ENCODE peak calls at places on chromosomes 7 and 10, in eight cellular contexts. Q, A, F, R, P, O, L and U are unnamed samples.

GRCh38 chr10:30822693-30823465 is 193.3 kb upstream of the LYZL2 start:
- DNase-seq in Q (no peak), A (no peak), F (no peak), R (no peak), P (no peak), O (no peak), L (no peak), U (no peak)

GRCh38 chr10:126705951-126706565 is 35.6 kb upstream of the C10orf90 start:
- DNase-seq in Q (no peak), A (no peak), F (no peak), R (no peak), P (no peak), O (no peak), L (no peak), U (no peak)

GRCh38 chr10:8061274-8062211 is 7.1 kb downstream of the GATA3 start:
- DNase-seq in Q (no peak), A (no peak), F (no peak), R (no peak), P (no peak), O (no peak), L (no peak), U (no peak)

GRCh38 chr10:132608511-132609195 is 71.1 kb downstream of the INPP5A start:
- DNase-seq in Q (no peak), A (no peak), F (no peak), R (peak), P (no peak), O (no peak), L (no peak), U (peak)

GRCh38 chr10:70909326-70909935 is 21.1 kb upstream of the PCBD1 start:
- DNase-seq in Q (peak), A (no peak), F (no peak), R (peak), P (no peak), O (no peak), L (peak), U (peak)

GRCh38 chr10:90571876-90572275 is 286.0 kb downstream of the HTR7 start:
- DNase-seq in Q (no peak), A (no peak), F (no peak), R (no peak), P (peak), O (no peak), L (no peak), U (no peak)

GRCh38 chr7:155277385-155277994 is 20.2 kb upstream of the INSIG1 start:
- DNase-seq in Q (no peak), A (no peak), F (no peak), R (no peak), P (no peak), O (no peak), L (no peak), U (no peak)

GRCh38 chr10:30803901-30804322 is 174.4 kb upstream of the LYZL2 start:
- DNase-seq in Q (peak), A (no peak), F (no peak), R (no peak), P (peak), O (no peak), L (no peak), U (no peak)

GRCh38 chr10:86265877-86266259 is 100.7 kb downstream of the GRID1 start:
- DNase-seq in Q (no peak), A (no peak), F (no peak), R (no peak), P (no peak), O (no peak), L (no peak), U (peak)

GRCh38 chr10:133158756-133159610 is 1.0 kb upstream of the KNDC1 start:
- DNase-seq in Q (no peak), A (peak), F (no peak), R (peak), P (no peak), O (no peak), L (peak), U (peak)

GRCh38 chr7:128869138-128869943 is 6.7 kb downstream of the ATP6V1F start:
- DNase-seq in Q (peak), A (peak), F (peak), R (peak), P (no peak), O (no peak), L (peak), U (peak)

DNA sequence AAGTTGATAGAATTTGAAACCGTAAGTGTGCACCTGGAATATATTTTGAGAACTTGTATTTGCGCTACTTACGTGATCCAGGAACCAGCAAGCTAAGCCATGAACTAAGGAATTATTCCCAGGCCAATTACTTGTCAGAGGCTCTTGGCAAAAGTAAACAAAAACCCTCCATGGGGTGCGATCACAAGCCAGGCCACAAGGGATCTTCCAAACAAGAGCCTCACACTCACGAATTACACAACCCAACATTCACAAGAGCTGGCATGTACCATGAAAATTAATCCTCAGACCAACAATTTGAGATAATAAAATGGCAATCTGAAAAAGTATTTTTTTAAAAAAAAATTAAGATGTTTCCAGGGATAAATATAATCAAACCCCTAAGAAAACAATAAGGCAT is 467.0 kb upstream of the AKR1E2 start:
- DNase-seq in Q (no peak), A (peak), F (no peak), R (no peak), P (peak), O (no peak), L (no peak), U (no peak)
- TF ChIP-seq CTCF in Q (no peak), A (no peak), F (no peak), R (no peak), P (no peak), O (no peak), L (no peak), U (peak)

DNA sequence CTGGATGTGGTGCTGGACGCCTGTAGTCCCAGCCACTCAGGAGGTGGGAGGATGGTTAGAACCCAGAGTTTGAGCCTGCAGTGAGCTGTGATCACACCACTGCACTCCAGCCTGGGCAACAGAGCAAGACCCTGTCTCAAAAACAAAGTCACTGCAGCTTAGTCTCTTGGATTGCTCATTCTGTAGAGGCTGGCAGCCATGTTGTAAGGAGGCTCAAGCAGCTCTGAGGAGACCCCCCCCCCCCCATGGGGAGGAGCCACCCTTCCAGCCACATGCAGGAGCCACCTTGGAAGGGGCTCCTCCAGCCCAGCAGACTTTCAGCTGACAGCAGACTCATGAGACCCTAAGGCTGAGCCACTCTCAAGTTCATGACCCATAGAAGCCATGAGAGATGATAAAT is 68.4 kb downstream of the FOXL3 start:
- DNase-seq in Q (peak), A (no peak), F (no peak), R (peak), P (no peak), O (no peak), L (no peak), U (no peak)
- TF ChIP-seq CTCF in Q (no peak), A (no peak), F (no peak), R (no peak), P (no peak), O (no peak), L (no peak), U (no peak)

GRCh38 chr10:69901623-69902505 is 100.2 kb downstream of the COL13A1 start:
- DNase-seq in Q (peak), A (peak), F (peak), R (peak), P (no peak), O (no peak), L (peak), U (no peak)
- TF ChIP-seq CTCF in Q (peak), A (peak), F (no peak), R (peak), P (peak), O (no peak), L (peak), U (peak)

DNA sequence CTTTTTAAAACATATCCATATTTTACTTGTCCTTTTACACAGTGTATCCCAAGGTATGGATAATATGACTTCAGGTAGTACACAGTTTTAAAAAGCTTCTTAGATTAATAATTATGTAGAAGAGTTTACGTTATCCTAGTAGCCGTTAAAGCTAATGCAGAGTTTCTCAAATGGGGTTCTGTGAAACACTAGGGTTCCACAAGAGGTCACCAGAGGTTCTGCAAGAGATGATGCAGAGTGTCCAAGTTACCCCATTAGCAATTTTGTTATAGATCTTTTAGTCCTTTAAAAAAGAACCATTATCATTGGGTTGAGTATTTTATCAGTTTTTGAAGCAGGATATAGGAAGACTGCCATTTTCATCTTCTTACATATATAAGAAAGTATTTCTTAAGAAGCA is 298.9 kb upstream of the HPS1 start:
- DNase-seq in Q (no peak), A (no peak), F (no peak), R (no peak), P (no peak), O (no peak), L (no peak), U (no peak)
- TF ChIP-seq CTCF in Q (no peak), A (no peak), F (no peak), R (no peak), P (no peak), O (no peak), L (no peak), U (no peak)

GRCh38 chr10:98340946-98341345 is 73.0 kb upstream of the LOXL4 start:
- DNase-seq in Q (peak), A (no peak), F (peak), R (no peak), P (no peak), O (no peak), L (no peak), U (no peak)
- TF ChIP-seq CTCF in Q (no peak), A (no peak), F (no peak), R (no peak), P (peak), O (no peak), L (no peak), U (no peak)

DNA sequence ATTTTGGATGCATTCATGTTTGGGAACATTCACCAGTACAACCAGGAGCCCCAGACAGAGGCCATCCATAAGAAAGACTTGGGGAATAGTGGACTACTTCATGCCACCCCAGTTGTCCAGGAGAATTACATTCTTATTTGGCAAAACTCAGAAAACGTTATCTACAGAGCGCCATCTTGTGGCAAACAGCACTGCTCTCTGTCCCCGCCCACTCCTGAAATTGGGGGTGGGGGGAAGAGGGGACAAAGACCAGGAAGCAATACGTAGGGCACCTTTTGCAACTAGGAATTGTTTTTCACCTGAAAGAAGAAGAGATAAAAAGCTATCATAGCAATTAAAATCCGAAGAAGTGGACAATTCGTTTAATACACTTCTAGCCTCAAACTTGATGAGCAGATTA is 134.6 kb upstream of the MGMT start:
- DNase-seq in Q (no peak), A (peak), F (no peak), R (no peak), P (no peak), O (no peak), L (peak), U (no peak)
- TF ChIP-seq CTCF in Q (peak), A (no peak), F (peak), R (peak), P (peak), O (peak), L (peak), U (peak)